ENCODE peak calls at places on chromosomes 6 and 20, in four cellular contexts. One of them, this sample, is unnamed.

GRCh38 chr6:82836022-82836575 is 229.5 kb downstream of the UBE3D start:
- ATAC-seq in CD4-positive, alpha-beta T cell: no peak
- ATAC-seq in body of pancreas: no peak
- ATAC-seq in heart right ventricle: no peak
- ATAC-seq in this sample: no peak

GRCh38 chr20:62342910-62343309 is 24.2 kb downstream of the LAMA5 start:
- ATAC-seq in heart right ventricle: no peak
- ATAC-seq in CD4-positive, alpha-beta T cell: no peak
- ATAC-seq in body of pancreas: no peak
- ATAC-seq in this sample: no peak

GRCh38 chr6:6332240-6332639 is 11.8 kb upstream of the F13A1 start:
- ATAC-seq in body of pancreas: no peak
- ATAC-seq in CD4-positive, alpha-beta T cell: no peak
- ATAC-seq in heart right ventricle: peak
- ATAC-seq in this sample: no peak

GRCh38 chr6:109083657-109084056 is 11.0 kb downstream of the SESN1 start:
- ATAC-seq in body of pancreas: no peak
- ATAC-seq in heart right ventricle: no peak
- ATAC-seq in CD4-positive, alpha-beta T cell: no peak
- ATAC-seq in this sample: no peak

GRCh38 chr20:910840-911770 is 5.0 kb downstream of the ANGPT4 start:
- ATAC-seq in CD4-positive, alpha-beta T cell: no peak
- ATAC-seq in body of pancreas: no peak
- ATAC-seq in heart right ventricle: no peak
- ATAC-seq in this sample: peak

GRCh38 chr6:142561511-142562265 is 259.9 kb downstream of the ADGRG6 start:
- ATAC-seq in CD4-positive, alpha-beta T cell: peak
- ATAC-seq in heart right ventricle: no peak
- ATAC-seq in body of pancreas: no peak
- ATAC-seq in this sample: no peak

GRCh38 chr6:100372326-100372725 is 92.4 kb downstream of the SIM1 start:
- ATAC-seq in body of pancreas: no peak
- ATAC-seq in heart right ventricle: no peak
- ATAC-seq in CD4-positive, alpha-beta T cell: no peak
- ATAC-seq in this sample: no peak

GRCh38 chr6:146881228-146882181 is 282.7 kb downstream of the ADGB start:
- ATAC-seq in heart right ventricle: no peak
- ATAC-seq in CD4-positive, alpha-beta T cell: no peak
- ATAC-seq in body of pancreas: no peak
- ATAC-seq in this sample: no peak

GRCh38 chr6:1222426-1223311 is 89.2 kb upstream of the FOXQ1 start:
- ATAC-seq in body of pancreas: no peak
- ATAC-seq in CD4-positive, alpha-beta T cell: no peak
- ATAC-seq in heart right ventricle: peak
- ATAC-seq in this sample: no peak

DNA sequence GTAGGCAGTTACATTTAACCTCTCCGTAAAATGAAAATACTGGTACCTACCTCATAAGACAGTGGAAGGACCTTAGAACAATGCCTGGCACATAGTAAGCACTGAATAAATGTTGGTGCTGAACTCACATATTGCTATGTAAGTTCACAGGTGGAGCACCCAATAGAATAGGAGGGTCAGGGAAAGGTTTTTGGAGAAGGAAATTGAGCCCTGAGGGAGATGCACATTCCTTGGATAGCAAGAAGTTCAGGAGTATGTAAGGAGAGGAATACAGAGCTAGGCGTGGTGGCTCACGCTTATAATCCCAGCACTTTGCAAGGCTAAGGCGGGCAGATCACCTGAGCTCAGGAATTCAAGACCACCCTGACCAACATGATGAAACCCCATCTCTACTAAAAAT is 7.0 kb downstream of the UBE2C start:
- ATAC-seq in body of pancreas: no peak
- ATAC-seq in heart right ventricle: no peak
- ATAC-seq in CD4-positive, alpha-beta T cell: no peak
- ATAC-seq in this sample: no peak
- TF ChIP-seq CTCF in body of pancreas: no peak
- TF ChIP-seq CTCF in heart right ventricle: no peak
- TF ChIP-seq CTCF in CD4-positive, alpha-beta T cell: no peak
- TF ChIP-seq CTCF in this sample: no peak

GRCh38 chr6:167420858-167421766 is 96.2 kb downstream of the TTLL2 start:
- ATAC-seq in CD4-positive, alpha-beta T cell: no peak
- ATAC-seq in heart right ventricle: no peak
- ATAC-seq in body of pancreas: peak
- ATAC-seq in this sample: peak
- TF ChIP-seq CTCF in CD4-positive, alpha-beta T cell: no peak
- TF ChIP-seq CTCF in heart right ventricle: no peak
- TF ChIP-seq CTCF in body of pancreas: no peak
- TF ChIP-seq CTCF in this sample: no peak

DNA sequence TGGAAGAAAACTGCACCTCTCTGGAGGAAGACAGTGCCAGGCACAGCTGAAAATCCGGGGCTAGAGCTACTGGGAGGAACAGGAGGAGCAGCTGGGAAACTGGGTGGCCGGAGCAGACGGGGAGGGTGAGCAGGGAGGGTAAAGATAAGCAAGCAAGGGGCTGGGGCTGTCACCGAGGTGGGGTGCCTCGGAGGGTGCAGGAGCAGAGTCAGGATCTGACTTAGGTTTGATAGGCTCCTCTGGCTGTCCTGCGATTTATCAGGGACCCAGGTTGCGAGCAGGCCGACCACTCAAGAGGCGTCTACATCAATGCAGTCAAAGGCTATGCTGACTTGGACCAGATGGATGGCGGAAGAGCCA is 12.3 kb downstream of the TSHZ2 start:
- ATAC-seq in body of pancreas: no peak
- ATAC-seq in heart right ventricle: peak
- ATAC-seq in CD4-positive, alpha-beta T cell: no peak
- ATAC-seq in this sample: no peak
- TF ChIP-seq CTCF in body of pancreas: no peak
- TF ChIP-seq CTCF in heart right ventricle: no peak
- TF ChIP-seq CTCF in CD4-positive, alpha-beta T cell: no peak
- TF ChIP-seq CTCF in this sample: no peak

DNA sequence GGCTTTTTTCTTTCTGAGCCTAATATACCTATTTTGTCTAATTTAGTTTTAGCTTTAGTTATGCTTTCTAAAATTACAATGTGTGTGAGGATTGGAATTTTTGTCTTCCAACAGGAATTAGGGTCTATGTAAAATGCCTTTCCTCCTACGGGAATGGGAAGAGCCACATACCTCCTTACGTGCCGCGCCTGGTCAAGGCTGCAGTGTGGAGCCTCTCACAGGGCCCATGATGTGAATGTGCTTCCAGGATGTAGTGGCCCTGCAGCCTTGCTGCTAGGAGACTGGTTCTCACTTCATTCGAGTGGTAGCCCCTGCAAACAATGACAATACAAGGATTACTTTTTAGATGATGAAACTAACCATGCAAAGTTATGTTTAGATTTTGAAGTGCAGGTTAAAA is 110.2 kb downstream of the SOBP start:
- ATAC-seq in body of pancreas: no peak
- ATAC-seq in heart right ventricle: no peak
- ATAC-seq in CD4-positive, alpha-beta T cell: no peak
- ATAC-seq in this sample: no peak
- TF ChIP-seq CTCF in body of pancreas: no peak
- TF ChIP-seq CTCF in heart right ventricle: no peak
- TF ChIP-seq CTCF in CD4-positive, alpha-beta T cell: no peak
- TF ChIP-seq CTCF in this sample: no peak

GRCh38 chr6:40588480-40588879 is 1.3 kb upstream of the LRFN2 start:
- ATAC-seq in CD4-positive, alpha-beta T cell: no peak
- ATAC-seq in heart right ventricle: no peak
- ATAC-seq in body of pancreas: no peak
- ATAC-seq in this sample: no peak

GRCh38 chr6:40587240-40588069 is at the start of gene LRFN2:
- ATAC-seq in heart right ventricle: peak
- ATAC-seq in body of pancreas: peak
- ATAC-seq in CD4-positive, alpha-beta T cell: peak
- ATAC-seq in this sample: peak

GRCh38 chr6:40586369-40586768 is 795 bp downstream of the LRFN2 start:
- ATAC-seq in CD4-positive, alpha-beta T cell: no peak
- ATAC-seq in heart right ventricle: no peak
- ATAC-seq in body of pancreas: no peak
- ATAC-seq in this sample: no peak

GRCh38 chr6:40586800-40587201 is 363 bp downstream of the LRFN2 start:
- ATAC-seq in body of pancreas: no peak
- ATAC-seq in heart right ventricle: no peak
- ATAC-seq in CD4-positive, alpha-beta T cell: no peak
- ATAC-seq in this sample: no peak

DNA sequence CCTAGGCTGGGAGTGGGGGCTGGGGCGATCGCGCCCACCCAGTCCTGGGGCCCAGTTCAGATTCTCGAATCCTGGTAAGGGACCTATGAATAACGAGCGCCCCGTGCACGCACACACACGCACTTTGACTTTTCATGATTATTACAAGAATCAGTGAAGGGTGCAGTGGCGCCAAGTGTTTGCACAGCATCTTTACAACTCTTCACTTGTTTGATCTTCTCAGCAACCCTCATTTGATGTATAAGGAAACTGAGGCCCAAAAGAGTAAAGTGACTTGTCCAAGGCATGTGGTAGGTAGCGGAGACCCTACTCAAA is 863 bp upstream of the LRFN2 start:
- ATAC-seq in heart right ventricle: no peak
- ATAC-seq in body of pancreas: no peak
- ATAC-seq in CD4-positive, alpha-beta T cell: no peak
- ATAC-seq in this sample: no peak
- TF ChIP-seq CTCF in heart right ventricle: no peak
- TF ChIP-seq CTCF in body of pancreas: no peak
- TF ChIP-seq CTCF in CD4-positive, alpha-beta T cell: no peak
- TF ChIP-seq CTCF in this sample: no peak

DNA sequence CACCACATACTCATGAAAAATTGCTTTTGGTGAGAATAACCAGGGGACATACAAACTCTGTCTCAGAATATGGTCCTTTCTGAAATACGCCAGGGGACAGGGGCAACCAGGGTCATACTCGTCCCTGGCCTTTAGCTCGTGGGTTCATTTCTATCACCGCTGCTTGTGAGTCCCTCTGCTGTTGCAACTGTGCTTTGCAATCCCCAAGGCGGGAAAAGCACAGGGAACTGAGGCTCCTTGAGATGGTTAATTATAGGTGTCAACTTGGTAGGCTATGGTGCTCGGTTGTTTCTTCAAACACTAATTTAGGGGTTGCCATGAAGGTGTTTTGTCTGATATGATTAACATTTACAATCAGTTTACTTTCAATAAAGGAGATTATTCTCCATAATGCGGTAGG is 51.6 kb downstream of the RFPL4B start:
- ATAC-seq in CD4-positive, alpha-beta T cell: no peak
- ATAC-seq in body of pancreas: no peak
- ATAC-seq in heart right ventricle: no peak
- ATAC-seq in this sample: no peak
- TF ChIP-seq CTCF in CD4-positive, alpha-beta T cell: no peak
- TF ChIP-seq CTCF in body of pancreas: no peak
- TF ChIP-seq CTCF in heart right ventricle: no peak
- TF ChIP-seq CTCF in this sample: no peak

GRCh38 chr6:116842374-116842947 is 13.6 kb upstream of the GPRC6A start:
- ATAC-seq in body of pancreas: no peak
- ATAC-seq in heart right ventricle: no peak
- ATAC-seq in CD4-positive, alpha-beta T cell: no peak
- ATAC-seq in this sample: no peak

GRCh38 chr6:116847234-116847633 is 18.4 kb upstream of the GPRC6A start:
- ATAC-seq in CD4-positive, alpha-beta T cell: no peak
- ATAC-seq in body of pancreas: peak
- ATAC-seq in heart right ventricle: peak
- ATAC-seq in this sample: peak
- TF ChIP-seq CTCF in CD4-positive, alpha-beta T cell: no peak
- TF ChIP-seq CTCF in body of pancreas: peak
- TF ChIP-seq CTCF in heart right ventricle: peak
- TF ChIP-seq CTCF in this sample: no peak

GRCh38 chr20:44745560-44746366 is at the start of gene KCNK15:
- ATAC-seq in body of pancreas: peak
- ATAC-seq in CD4-positive, alpha-beta T cell: peak
- ATAC-seq in heart right ventricle: peak
- ATAC-seq in this sample: peak

GRCh38 chr20:44747166-44748004 is 1.7 kb downstream of the KCNK15 start:
- ATAC-seq in body of pancreas: peak
- ATAC-seq in CD4-positive, alpha-beta T cell: peak
- ATAC-seq in heart right ventricle: peak
- ATAC-seq in this sample: peak

GRCh38 chr20:44750081-44750805 is 4.6 kb downstream of the KCNK15 start:
- ATAC-seq in heart right ventricle: no peak
- ATAC-seq in body of pancreas: no peak
- ATAC-seq in CD4-positive, alpha-beta T cell: no peak
- ATAC-seq in this sample: no peak

GRCh38 chr20:44746367-44747165 is 901 bp downstream of the KCNK15 start:
- ATAC-seq in body of pancreas: peak
- ATAC-seq in heart right ventricle: no peak
- ATAC-seq in CD4-positive, alpha-beta T cell: no peak
- ATAC-seq in this sample: no peak

DNA sequence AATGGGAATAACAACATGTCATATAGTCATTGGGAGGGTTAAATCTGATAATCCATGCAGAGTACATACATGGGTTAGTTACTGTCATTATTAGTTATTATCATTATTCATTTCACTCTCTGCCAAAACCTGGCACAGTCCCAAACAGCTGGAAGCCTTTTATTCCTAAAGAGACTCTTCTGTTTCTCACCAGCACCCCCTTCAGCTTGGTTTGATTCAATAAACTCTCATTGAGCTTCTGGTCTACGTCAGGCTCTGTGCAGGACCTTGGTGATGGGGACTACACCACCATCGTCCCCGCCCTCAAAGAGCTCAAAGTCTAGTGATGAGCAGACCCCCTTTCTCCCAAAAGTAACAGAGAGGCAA is 2.3 kb downstream of the KCNK15 start:
- ATAC-seq in heart right ventricle: no peak
- ATAC-seq in body of pancreas: no peak
- ATAC-seq in CD4-positive, alpha-beta T cell: no peak
- ATAC-seq in this sample: no peak
- TF ChIP-seq CTCF in heart right ventricle: no peak
- TF ChIP-seq CTCF in body of pancreas: no peak
- TF ChIP-seq CTCF in CD4-positive, alpha-beta T cell: no peak
- TF ChIP-seq CTCF in this sample: no peak

This sample was measured in gastroesophageal sphincter.